ENCODE peak calls at places on chromosomes 6 and 20, in four cellular contexts. One of them, this sample, is unnamed.

GRCh38 chr20:24842591-24843442 is 106.3 kb upstream of the CST7 start:
- DNase-seq in A549: no peak
- DNase-seq in GM12878: peak; percentile 98
- DNase-seq in K562: no peak
- DNase-seq in this sample: no peak

GRCh38 chr6:28311139-28311823 is 24.7 kb downstream of the ZSCAN31 start:
- DNase-seq in A549: no peak
- DNase-seq in GM12878: no peak
- DNase-seq in K562: no peak
- DNase-seq in this sample: no peak

GRCh38 chr6:151704383-151704782 is 103.1 kb upstream of the ESR1 start:
- DNase-seq in A549: no peak
- DNase-seq in GM12878: no peak
- DNase-seq in K562: no peak
- DNase-seq in this sample: no peak

GRCh38 chr20:57392512-57393271 is 1.5 kb downstream of the RBM38 start:
- DNase-seq in A549: no peak
- DNase-seq in GM12878: no peak
- DNase-seq in K562: peak; percentile 49
- DNase-seq in this sample: no peak

GRCh38 chr6:170263410-170263809 is 27.5 kb downstream of the DLL1 start:
- DNase-seq in A549: no peak
- DNase-seq in GM12878: no peak
- DNase-seq in K562: no peak
- DNase-seq in this sample: no peak

GRCh38 chr6:143260857-143261256 is 189.6 kb downstream of the ADAT2 start:
- DNase-seq in A549: no peak
- DNase-seq in GM12878: no peak
- DNase-seq in K562: no peak
- DNase-seq in this sample: no peak

GRCh38 chr20:7585126-7585679 is 355.1 kb downstream of the HAO1 start:
- DNase-seq in A549: no peak
- DNase-seq in GM12878: no peak
- DNase-seq in K562: no peak
- DNase-seq in this sample: peak; percentile 77

GRCh38 chr6:43127180-43127579 is 43.9 kb upstream of the SRF start:
- DNase-seq in A549: no peak
- DNase-seq in GM12878: no peak
- DNase-seq in K562: no peak
- DNase-seq in this sample: no peak

GRCh38 chr6:118569498-118569897 is 21.4 kb downstream of the PLN start:
- DNase-seq in A549: no peak
- DNase-seq in GM12878: no peak
- DNase-seq in K562: no peak
- DNase-seq in this sample: no peak

GRCh38 chr20:50398064-50398463 is 112.1 kb upstream of the PTPN1 start:
- DNase-seq in A549: no peak
- DNase-seq in GM12878: no peak
- DNase-seq in K562: no peak
- DNase-seq in this sample: no peak

GRCh38 chr6:159977242-159978214 is 8.6 kb downstream of the IGF2R start:
- DNase-seq in A549: no peak
- DNase-seq in GM12878: no peak
- DNase-seq in K562: peak; percentile 72
- DNase-seq in this sample: no peak

GRCh38 chr6:137846772-137847313 is 20.2 kb upstream of the TNFAIP3 start:
- DNase-seq in A549: no peak
- DNase-seq in GM12878: no peak
- DNase-seq in K562: no peak
- DNase-seq in this sample: no peak

GRCh38 chr20:48767269-48767960 is 60.4 kb downstream of the PREX1 start:
- DNase-seq in A549: no peak
- DNase-seq in GM12878: no peak
- DNase-seq in K562: no peak
- DNase-seq in this sample: no peak

GRCh38 chr6:109349419-109349987 is 32.8 kb downstream of the CD164 start:
- DNase-seq in A549: peak; percentile 6
- DNase-seq in GM12878: no peak
- DNase-seq in K562: peak; percentile 91
- DNase-seq in this sample: peak; percentile 23

GRCh38 chr6:95923518-95923917 is 92.3 kb upstream of the FUT9 start:
- DNase-seq in A549: no peak
- DNase-seq in GM12878: no peak
- DNase-seq in K562: peak; percentile 8
- DNase-seq in this sample: peak; percentile 42

GRCh38 chr20:58251348-58251978 is 23.0 kb upstream of the ANKRD60 start:
- DNase-seq in A549: no peak
- DNase-seq in GM12878: no peak
- DNase-seq in K562: peak; percentile 60
- DNase-seq in this sample: no peak

GRCh38 chr20:58986286-58986967 is 5.4 kb downstream of the NELFCD start:
- DNase-seq in A549: no peak
- DNase-seq in GM12878: no peak
- DNase-seq in K562: no peak
- DNase-seq in this sample: no peak

GRCh38 chr6:53159558-53159957 is 10.9 kb upstream of the GCM1 start:
- DNase-seq in A549: peak; percentile 12
- DNase-seq in GM12878: no peak
- DNase-seq in K562: no peak
- DNase-seq in this sample: peak; percentile 33

GRCh38 chr6:46221221-46221793 is 50.5 kb upstream of the ENPP5 start:
- DNase-seq in A549: peak; percentile 1
- DNase-seq in GM12878: peak; percentile 48
- DNase-seq in K562: peak; percentile 38
- DNase-seq in this sample: peak; percentile 26

GRCh38 chr6:46218457-46218856 is 47.7 kb upstream of the ENPP5 start:
- DNase-seq in A549: no peak
- DNase-seq in GM12878: no peak
- DNase-seq in K562: no peak
- DNase-seq in this sample: no peak

GRCh38 chr6:46219661-46220060 is 48.9 kb upstream of the ENPP5 start:
- DNase-seq in A549: no peak
- DNase-seq in GM12878: no peak
- DNase-seq in K562: no peak
- DNase-seq in this sample: no peak

GRCh38 chr6:46222286-46222685 is 51.5 kb upstream of the ENPP5 start:
- DNase-seq in A549: no peak
- DNase-seq in GM12878: no peak
- DNase-seq in K562: no peak
- DNase-seq in this sample: no peak

DNA sequence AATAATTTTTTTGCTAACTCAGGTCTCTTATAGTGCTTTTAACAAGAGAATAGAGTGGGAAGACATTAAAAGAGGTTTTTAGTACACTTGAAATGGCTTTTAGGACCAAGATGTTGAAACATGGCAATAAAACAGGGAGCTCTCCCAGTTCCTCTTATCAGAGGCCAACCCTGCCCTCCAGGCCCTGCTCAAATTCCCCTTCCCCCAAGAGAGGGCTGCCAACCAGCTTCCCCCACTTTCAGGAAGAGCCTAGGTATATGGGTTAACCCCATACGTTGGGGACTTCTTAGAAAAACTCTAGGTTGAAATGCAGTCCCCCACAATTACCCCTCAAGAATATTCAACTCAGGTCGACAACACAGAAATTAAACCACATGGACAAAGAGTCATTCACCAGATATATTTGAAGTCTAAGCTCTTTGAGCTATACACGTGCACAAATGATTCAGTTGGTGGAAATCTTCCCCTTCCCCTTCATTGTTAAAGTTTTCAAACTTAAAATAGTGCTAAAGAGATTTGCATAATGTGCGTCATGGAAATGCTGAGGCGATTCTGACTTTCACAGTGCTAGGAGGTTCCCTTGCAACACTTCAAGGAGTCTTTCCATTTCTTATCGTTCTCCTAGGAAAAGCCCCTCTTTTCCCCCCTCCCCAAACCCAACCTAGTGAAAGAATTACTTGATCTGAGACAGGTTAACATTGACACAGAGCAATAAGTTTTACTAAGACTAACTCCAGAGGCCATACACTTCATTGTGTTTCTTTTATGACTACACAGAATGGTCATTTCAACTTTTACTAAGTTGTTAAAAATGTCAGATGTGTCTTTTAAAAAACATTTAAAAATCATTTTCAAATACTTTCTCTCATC is 49.8 kb upstream of the ENPP5 start:
- DNase-seq in A549: no peak
- DNase-seq in GM12878: peak; percentile 71
- DNase-seq in K562: no peak
- DNase-seq in this sample: no peak
- TF ChIP-seq POLR2AphosphoS2 in A549: no peak
- TF ChIP-seq POLR2AphosphoS2 in GM12878: no peak
- TF ChIP-seq POLR2AphosphoS2 in K562: no peak
- TF ChIP-seq POLR2AphosphoS2 in this sample: no peak

DNA sequence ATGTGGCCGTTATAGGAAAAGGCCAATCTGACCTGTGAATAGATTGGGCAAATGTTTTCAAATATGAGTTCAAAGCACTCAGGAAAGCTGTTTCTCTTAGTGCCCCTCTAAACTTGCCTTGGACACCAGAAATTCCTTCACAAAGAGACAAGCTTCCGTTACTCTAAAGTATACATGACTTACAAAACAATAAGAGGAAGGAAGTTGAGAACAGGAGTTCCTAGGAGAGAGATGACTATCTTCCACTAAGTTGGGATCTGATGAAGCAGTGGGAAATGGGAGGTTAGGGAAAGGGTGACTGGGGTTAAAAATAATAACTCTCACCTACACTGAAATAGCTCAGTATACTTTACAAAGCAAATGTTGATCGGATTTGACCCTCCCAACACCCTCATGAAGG is 50.0 kb downstream of the ISM1 start:
- DNase-seq in A549: no peak
- DNase-seq in GM12878: no peak
- DNase-seq in K562: no peak
- DNase-seq in this sample: no peak
- TF ChIP-seq POLR2AphosphoS2 in A549: no peak
- TF ChIP-seq POLR2AphosphoS2 in GM12878: no peak
- TF ChIP-seq POLR2AphosphoS2 in K562: no peak
- TF ChIP-seq POLR2AphosphoS2 in this sample: no peak

GRCh38 chr6:15953152-15953880 is 175.6 kb upstream of the MYLIP start:
- DNase-seq in A549: no peak
- DNase-seq in GM12878: no peak
- DNase-seq in K562: no peak
- DNase-seq in this sample: no peak

GRCh38 chr6:15952231-15953151 is 176.4 kb upstream of the MYLIP start:
- DNase-seq in A549: no peak
- DNase-seq in GM12878: no peak
- DNase-seq in K562: no peak
- DNase-seq in this sample: no peak

GRCh38 chr6:15955484-15955883 is 173.4 kb upstream of the MYLIP start:
- DNase-seq in A549: no peak
- DNase-seq in GM12878: no peak
- DNase-seq in K562: peak; percentile 62
- DNase-seq in this sample: no peak

GRCh38 chr6:15957655-15958169 is 171.2 kb upstream of the MYLIP start:
- DNase-seq in A549: no peak
- DNase-seq in GM12878: no peak
- DNase-seq in K562: no peak
- DNase-seq in this sample: no peak

DNA sequence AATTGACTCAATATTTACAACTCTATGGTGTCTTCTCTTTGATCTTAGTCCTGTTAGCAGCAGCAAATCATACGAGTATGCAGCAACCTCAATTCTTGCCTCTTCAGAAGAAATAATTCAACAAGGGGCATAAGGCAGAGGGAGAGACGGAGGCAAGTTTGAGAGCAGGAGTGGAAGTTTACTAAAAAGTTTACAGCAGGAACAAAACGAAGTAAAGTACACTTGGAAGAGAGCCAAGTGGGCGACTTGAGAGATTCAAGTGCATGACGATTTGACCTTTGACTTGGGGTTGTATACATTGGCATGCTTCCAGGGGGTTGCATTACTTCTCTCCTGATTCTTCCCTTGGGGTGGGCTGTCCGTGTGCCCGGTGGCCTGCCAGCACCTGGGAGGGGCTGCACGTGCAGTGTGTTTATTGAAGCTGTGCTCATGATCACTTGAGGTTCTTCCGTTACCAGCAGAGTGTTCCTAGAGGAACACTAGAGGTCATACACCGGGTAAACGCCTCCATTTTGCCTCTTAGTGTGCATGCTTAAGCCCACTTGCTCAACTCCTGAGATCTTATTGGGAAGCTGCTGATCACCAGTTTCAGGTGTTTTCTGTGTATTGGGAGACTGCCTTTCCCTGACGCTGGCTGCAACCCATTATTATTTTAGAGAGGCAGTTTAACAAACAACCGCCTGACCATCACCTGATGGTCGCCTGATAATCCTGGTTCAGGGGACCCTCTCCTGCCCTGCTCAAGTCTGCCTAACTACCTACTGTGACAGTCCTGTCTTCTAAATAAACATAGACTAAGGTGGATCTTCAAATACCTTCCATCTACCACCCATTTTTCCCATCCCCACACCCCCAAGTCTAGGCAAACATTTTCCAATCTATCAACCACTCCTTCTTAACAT is 172.4 kb upstream of the MYLIP start:
- DNase-seq in A549: no peak
- DNase-seq in GM12878: no peak
- DNase-seq in K562: peak; percentile 66
- DNase-seq in this sample: peak; percentile 44
- TF ChIP-seq POLR2AphosphoS2 in A549: no peak
- TF ChIP-seq POLR2AphosphoS2 in GM12878: no peak
- TF ChIP-seq POLR2AphosphoS2 in K562: no peak
- TF ChIP-seq POLR2AphosphoS2 in this sample: no peak

DNA sequence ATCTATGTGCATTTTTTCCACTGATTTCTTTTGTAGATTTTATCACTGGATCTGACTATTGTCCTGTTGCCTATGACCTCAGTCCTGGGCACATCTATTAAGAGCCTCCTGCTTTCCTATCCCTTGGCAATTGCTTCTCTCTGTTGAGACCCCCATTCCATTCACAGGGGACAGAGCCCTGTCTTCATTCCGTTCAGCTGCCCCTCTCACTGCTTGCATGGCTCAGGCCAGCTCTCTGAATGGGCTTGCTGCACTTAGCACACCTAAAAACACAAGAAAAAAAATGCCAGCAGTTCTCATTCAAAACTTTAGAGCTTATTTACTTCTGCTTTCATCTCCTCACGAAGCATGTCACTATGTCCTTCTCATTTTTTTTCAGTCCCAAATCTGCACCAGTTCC is 616.6 kb downstream of the C6orf118 start:
- DNase-seq in A549: no peak
- DNase-seq in GM12878: no peak
- DNase-seq in K562: no peak
- DNase-seq in this sample: no peak
- TF ChIP-seq POLR2AphosphoS2 in A549: no peak
- TF ChIP-seq POLR2AphosphoS2 in GM12878: no peak
- TF ChIP-seq POLR2AphosphoS2 in K562: no peak
- TF ChIP-seq POLR2AphosphoS2 in this sample: no peak

GRCh38 chr20:21395666-21396044 is 1.7 kb downstream of the NKX2-4 start:
- DNase-seq in A549: no peak
- DNase-seq in GM12878: no peak
- DNase-seq in K562: no peak
- DNase-seq in this sample: no peak
- TF ChIP-seq POLR2AphosphoS2 in A549: no peak
- TF ChIP-seq POLR2AphosphoS2 in GM12878: no peak
- TF ChIP-seq POLR2AphosphoS2 in K562: no peak
- TF ChIP-seq POLR2AphosphoS2 in this sample: no peak

This sample was measured in HepG2.